ENCODE peak calls at places on chromosomes 12 and 14, in seven cellular contexts. N, M, U, H, X, Y and E are unnamed samples.
A peak's percentile ranks its signal among the peaks of the same experiment; 100 is the strongest.

GRCh38 chr12:70288817-70289216 is 45.6 kb downstream of the CNOT2 start:
- DNase-seq in N (no peak), M (no peak), U (no peak), H (no peak), X (no peak), Y (no peak), E (no peak)

GRCh38 chr14:50531595-50532501 is 521 bp downstream of the MAP4K5 start:
- DNase-seq in N (peak; percentile 79), M (peak; percentile 60), U (peak; percentile 76), H (no peak), X (no peak), Y (peak; percentile 42), E (peak; percentile 37)

GRCh38 chr12:24349051-24349780 is 399.7 kb upstream of the SOX5 start:
- DNase-seq in N (no peak), M (no peak), U (no peak), H (no peak), X (no peak), Y (no peak), E (no peak)

GRCh38 chr14:99393059-99393655 is 87.5 kb downstream of the SETD3 start:
- DNase-seq in N (peak; percentile 70), M (no peak), U (peak; percentile 82), H (no peak), X (no peak), Y (peak; percentile 22), E (peak; percentile 68)

GRCh38 chr12:52740591-52740990 is 36.6 kb downstream of the KRT76 start:
- DNase-seq in N (no peak), M (no peak), U (no peak), H (no peak), X (no peak), Y (peak; percentile 3), E (no peak)

GRCh38 chr12:3432868-3433267 is 58.1 kb upstream of the PRMT8 start:
- DNase-seq in N (no peak), M (no peak), U (no peak), H (no peak), X (no peak), Y (no peak), E (no peak)

GRCh38 chr12:24244801-24245200 is 295.3 kb upstream of the SOX5 start:
- DNase-seq in N (no peak), M (no peak), U (no peak), H (peak; percentile 30), X (no peak), Y (no peak), E (no peak)

GRCh38 chr12:123398177-123398916 is 14.4 kb downstream of the KMT5A start:
- DNase-seq in N (no peak), M (no peak), U (no peak), H (no peak), X (no peak), Y (no peak), E (no peak)

GRCh38 chr12:64385468-64385867 is 5.1 kb downstream of the C12orf56 start:
- DNase-seq in N (no peak), M (no peak), U (no peak), H (no peak), X (no peak), Y (no peak), E (no peak)

GRCh38 chr12:47903927-47904646 is 707 bp downstream of the VDR start:
- DNase-seq in N (no peak), M (peak; percentile 64), U (no peak), H (no peak), X (no peak), Y (no peak), E (no peak)

GRCh38 chr12:53059434-53060063 is 9.7 kb downstream of the TNS2 start:
- DNase-seq in N (no peak), M (no peak), U (peak; percentile 22), H (no peak), X (no peak), Y (no peak), E (no peak)

GRCh38 chr12:113726254-113726819 is 239.8 kb downstream of the RBM19 start:
- DNase-seq in N (no peak), M (no peak), U (no peak), H (no peak), X (no peak), Y (no peak), E (no peak)

GRCh38 chr12:2319747-2320146 is 267.0 kb downstream of the CACNA1C start:
- DNase-seq in N (no peak), M (no peak), U (no peak), H (no peak), X (no peak), Y (no peak), E (no peak)

GRCh38 chr12:131397493-131398181 is 313.3 kb upstream of the SFSWAP start:
- DNase-seq in N (no peak), M (no peak), U (no peak), H (no peak), X (no peak), Y (no peak), E (no peak)